ENCODE peak calls at places on chromosomes 4 and X, in four cellular contexts. One of them, this sample, is unnamed.

GRCh38 chr4:154366956-154367355 is 124.6 kb downstream of the DCHS2 start:
- DNase-seq in HuH-7.5: no peak
- DNase-seq in activated CD4-positive, CD25-positive, alpha-beta regulatory T cell: no peak
- DNase-seq in left colon: no peak
- DNase-seq in this sample: no peak

GRCh38 chr4:142893012-142893411 is 46.9 kb upstream of the INPP4B start:
- DNase-seq in HuH-7.5: no peak
- DNase-seq in activated CD4-positive, CD25-positive, alpha-beta regulatory T cell: no peak
- DNase-seq in left colon: no peak
- DNase-seq in this sample: no peak

GRCh38 chr4:26839016-26839415 is 21.6 kb upstream of the STIM2 start:
- DNase-seq in HuH-7.5: no peak
- DNase-seq in activated CD4-positive, CD25-positive, alpha-beta regulatory T cell: no peak
- DNase-seq in left colon: no peak
- DNase-seq in this sample: no peak

GRCh38 chrX:53088136-53088974 is 5.6 kb upstream of the KANTR start:
- DNase-seq in activated CD4-positive, CD25-positive, alpha-beta regulatory T cell: peak
- DNase-seq in HuH-7.5: no peak
- DNase-seq in left colon: peak
- DNase-seq in this sample: peak

GRCh38 chrX:65690057-65690855 is 22.8 kb downstream of the MSN start:
- DNase-seq in left colon: no peak
- DNase-seq in HuH-7.5: no peak
- DNase-seq in activated CD4-positive, CD25-positive, alpha-beta regulatory T cell: no peak
- DNase-seq in this sample: no peak

GRCh38 chr4:138414202-138414601 is 172.1 kb upstream of the SLC7A11 start:
- DNase-seq in left colon: no peak
- DNase-seq in activated CD4-positive, CD25-positive, alpha-beta regulatory T cell: no peak
- DNase-seq in HuH-7.5: no peak
- DNase-seq in this sample: no peak

GRCh38 chr4:55733874-55734437 is 85.6 kb upstream of the EXOC1L start:
- DNase-seq in HuH-7.5: no peak
- DNase-seq in left colon: peak
- DNase-seq in activated CD4-positive, CD25-positive, alpha-beta regulatory T cell: no peak
- DNase-seq in this sample: peak

GRCh38 chr4:114386637-114387233 is 211.9 kb upstream of the UGT8 start:
- DNase-seq in HuH-7.5: no peak
- DNase-seq in activated CD4-positive, CD25-positive, alpha-beta regulatory T cell: no peak
- DNase-seq in left colon: no peak
- DNase-seq in this sample: no peak

GRCh38 chrX:109281478-109282275 is 200.2 kb downstream of the GUCY2F start:
- DNase-seq in activated CD4-positive, CD25-positive, alpha-beta regulatory T cell: no peak
- DNase-seq in HuH-7.5: no peak
- DNase-seq in left colon: no peak
- DNase-seq in this sample: no peak

GRCh38 chr4:108559067-108559793 is 61.1 kb upstream of the RPL34 start:
- DNase-seq in activated CD4-positive, CD25-positive, alpha-beta regulatory T cell: no peak
- DNase-seq in HuH-7.5: no peak
- DNase-seq in left colon: no peak
- DNase-seq in this sample: no peak

GRCh38 chrX:29687687-29688086 is 527.7 kb upstream of the MAGEB2 start:
- DNase-seq in activated CD4-positive, CD25-positive, alpha-beta regulatory T cell: no peak
- DNase-seq in HuH-7.5: no peak
- DNase-seq in left colon: no peak
- DNase-seq in this sample: no peak

GRCh38 chr4:151322565-151322964 is 2.8 kb downstream of the SH3D19 start:
- DNase-seq in HuH-7.5: no peak
- DNase-seq in left colon: no peak
- DNase-seq in activated CD4-positive, CD25-positive, alpha-beta regulatory T cell: no peak
- DNase-seq in this sample: no peak

GRCh38 chr4:48022192-48022799 is 5.7 kb downstream of the NIPAL1 start:
- DNase-seq in activated CD4-positive, CD25-positive, alpha-beta regulatory T cell: no peak
- DNase-seq in HuH-7.5: no peak
- DNase-seq in left colon: no peak
- DNase-seq in this sample: peak

GRCh38 chr4:100450449-100450848 is 67.4 kb downstream of the EMCN start:
- DNase-seq in left colon: no peak
- DNase-seq in HuH-7.5: no peak
- DNase-seq in activated CD4-positive, CD25-positive, alpha-beta regulatory T cell: no peak
- DNase-seq in this sample: no peak

GRCh38 chr4:42673084-42673429 is 16.2 kb upstream of the ATP8A1 start:
- DNase-seq in left colon: no peak
- DNase-seq in HuH-7.5: no peak
- DNase-seq in activated CD4-positive, CD25-positive, alpha-beta regulatory T cell: no peak
- DNase-seq in this sample: no peak

GRCh38 chr4:66564901-66565648 is 894.8 kb upstream of the EPHA5 start:
- DNase-seq in HuH-7.5: no peak
- DNase-seq in left colon: no peak
- DNase-seq in activated CD4-positive, CD25-positive, alpha-beta regulatory T cell: no peak
- DNase-seq in this sample: no peak

GRCh38 chr4:17713779-17714178 is 67.6 kb downstream of the FAM184B start:
- DNase-seq in activated CD4-positive, CD25-positive, alpha-beta regulatory T cell: no peak
- DNase-seq in left colon: no peak
- DNase-seq in HuH-7.5: no peak
- DNase-seq in this sample: no peak

GRCh38 chr4:26208237-26208985 is 112.4 kb upstream of the RBPJ start:
- DNase-seq in left colon: no peak
- DNase-seq in activated CD4-positive, CD25-positive, alpha-beta regulatory T cell: no peak
- DNase-seq in HuH-7.5: no peak
- DNase-seq in this sample: no peak

GRCh38 chr4:2927016-2927695 is 36.0 kb downstream of the NOP14 start:
- DNase-seq in left colon: no peak
- DNase-seq in HuH-7.5: no peak
- DNase-seq in activated CD4-positive, CD25-positive, alpha-beta regulatory T cell: no peak
- DNase-seq in this sample: no peak

GRCh38 chrX:12997898-12998687 is 23.2 kb downstream of the TMSB4X start:
- DNase-seq in left colon: no peak
- DNase-seq in activated CD4-positive, CD25-positive, alpha-beta regulatory T cell: no peak
- DNase-seq in HuH-7.5: no peak
- DNase-seq in this sample: no peak

GRCh38 chr4:55336138-55337034 is 9.7 kb upstream of the SRD5A3 start:
- DNase-seq in left colon: no peak
- DNase-seq in HuH-7.5: no peak
- DNase-seq in activated CD4-positive, CD25-positive, alpha-beta regulatory T cell: no peak
- DNase-seq in this sample: no peak

GRCh38 chr4:4761128-4761991 is 98.1 kb upstream of the MSX1 start:
- DNase-seq in left colon: no peak
- DNase-seq in HuH-7.5: no peak
- DNase-seq in activated CD4-positive, CD25-positive, alpha-beta regulatory T cell: no peak
- DNase-seq in this sample: no peak

GRCh38 chr4:1044469-1045192 is 33.2 kb downstream of the FGFRL1 start:
- DNase-seq in activated CD4-positive, CD25-positive, alpha-beta regulatory T cell: no peak
- DNase-seq in left colon: peak
- DNase-seq in HuH-7.5: no peak
- DNase-seq in this sample: no peak

GRCh38 chrX:39814391-39814790 is 283.4 kb downstream of the BCOR start:
- DNase-seq in activated CD4-positive, CD25-positive, alpha-beta regulatory T cell: no peak
- DNase-seq in HuH-7.5: no peak
- DNase-seq in left colon: no peak
- DNase-seq in this sample: peak